ENCODE peak calls at places on chromosome 9, in five cellular contexts. Q, C, P, J and W are unnamed samples.
A peak's percentile ranks its signal among the peaks of the same experiment; 100 is the strongest.

GRCh38 chr9:8401961-8402701 is 602.6 kb upstream of the DMAC1 start:
- DNase-seq in P (no peak), J (no peak), Q (no peak), C (no peak), W (no peak)

GRCh38 chr9:3960661-3961144 is 339.2 kb downstream of the GLIS3 start:
- DNase-seq in C (no peak), J (no peak), Q (no peak), P (no peak), W (no peak)

GRCh38 chr9:9061599-9061998 is 1262.0 kb upstream of the DMAC1 start:
- DNase-seq in P (peak; percentile 13), J (no peak), C (peak; percentile 87), Q (no peak), W (no peak)

GRCh38 chr9:15211160-15211993 is 95.6 kb downstream of the TTC39B start:
- DNase-seq in Q (peak; percentile 26), P (peak; percentile 77), C (peak; percentile 68), J (no peak), W (peak; percentile 55)

GRCh38 chr9:122355336-122355875 is 15.4 kb upstream of the PTGS1 start:
- DNase-seq in Q (no peak), J (peak; percentile 14), P (no peak), C (no peak), W (no peak)

GRCh38 chr9:79185866-79186265 is 385.9 kb upstream of the TLE4 start:
- DNase-seq in P (no peak), J (no peak), Q (no peak), C (no peak), W (no peak)

GRCh38 chr9:131747352-131747751 is 7.5 kb upstream of the RAPGEF1 start:
- DNase-seq in J (no peak), Q (no peak), P (peak; percentile 24), C (peak; percentile 24), W (no peak)

GRCh38 chr9:137028281-137029057 is 432 bp upstream of the ABCA2 start:
- DNase-seq in Q (no peak), P (peak; percentile 20), J (peak; percentile 85), C (peak; percentile 61), W (peak; percentile 78)

GRCh38 chr9:38006163-38006562 is 62.9 kb downstream of the SHB start:
- DNase-seq in P (no peak), J (no peak), Q (no peak), C (no peak), W (peak; percentile 57)

GRCh38 chr9:3514786-3515185 is 11.0 kb downstream of the RFX3 start:
- DNase-seq in C (no peak), J (no peak), Q (no peak), P (no peak), W (no peak)

GRCh38 chr9:70600479-70600878 is 186.0 kb upstream of the KLF9 start:
- DNase-seq in J (no peak), C (no peak), P (no peak), Q (no peak), W (no peak)

GRCh38 chr9:113785334-113785733 is 90.8 kb upstream of the ZNF618 start:
- DNase-seq in C (no peak), J (no peak), Q (no peak), P (no peak), W (peak; percentile 53)

GRCh38 chr9:71816782-71817549 is 48.7 kb upstream of the CEMIP2 start:
- DNase-seq in C (no peak), J (no peak), P (peak; percentile 23), Q (no peak), W (no peak)

GRCh38 chr9:14661421-14662059 is 31.7 kb downstream of the ZDHHC21 start:
- DNase-seq in Q (no peak), P (peak; percentile 53), C (peak; percentile 46), J (no peak), W (no peak)